ENCODE peak calls at places on chromosomes 16 and 17, in four cellular contexts. U is RCC 7860; Q is CD4-positive, alpha-beta T cell; X is lung. C is an unnamed sample.
A peak's percentile ranks its signal among the peaks of the same experiment; 100 is the strongest.

GRCh38 chr17:265726-266125 is 84.3 kb upstream of the DOC2B start:
- DNase-seq in U (no peak), Q (no peak), X (no peak), C (no peak)

GRCh38 chr17:20983359-20983637 is 59.5 kb downstream of the USP22 start:
- DNase-seq in U (no peak), Q (no peak), X (no peak), C (no peak)

GRCh38 chr16:19578378-19578851 is 22.9 kb downstream of the VPS35L start:
- DNase-seq in U (no peak), Q (no peak), X (no peak), C (no peak)

GRCh38 chr16:4850211-4850610 is 2.9 kb downstream of the UBN1 start:
- DNase-seq in U (no peak), Q (no peak), X (no peak), C (no peak)

GRCh38 chr16:15648135-15648730 is 1.8 kb upstream of the NDE1 start:
- DNase-seq in U (no peak), Q (no peak), X (no peak), C (no peak)

GRCh38 chr16:12426122-12426521 is 377.6 kb downstream of the CPPED1 start:
- DNase-seq in U (peak; percentile 35), Q (no peak), X (no peak), C (no peak)

GRCh38 chr16:51085271-51085670 is 65.8 kb downstream of the SALL1 start:
- DNase-seq in U (no peak), Q (no peak), X (no peak), C (no peak)

GRCh38 chr16:72210072-72210471 is 38.1 kb upstream of the PMFBP1 start:
- DNase-seq in U (no peak), Q (no peak), X (no peak), C (no peak)

GRCh38 chr16:89019511-89019910 is 42.5 kb upstream of the CBFA2T3 start:
- DNase-seq in U (no peak), Q (no peak), X (no peak), C (no peak)

GRCh38 chr16:84426804-84427203 is 58.5 kb downstream of the ATP2C2 start:
- DNase-seq in U (no peak), Q (no peak), X (no peak), C (no peak)

GRCh38 chr16:58025351-58026138 is at the start of gene MMP15:
- DNase-seq in U (peak; percentile 19), Q (peak; percentile 59), X (peak; percentile 90), C (peak; percentile 78)

C was measured in activated T-cell treated with anti-CD3 and anti-CD28 coated beads, Interleukin-2, amount 50 U/mL, for 48 hours.